ENCODE peak calls at places on chromosome 10, in seven cellular contexts. E, V, Y, J, O, P and L are unnamed samples.

GRCh38 chr10:17805921-17806577 is 3.1 kb upstream of the MRC1 start:
- DNase-seq in E (no peak), P (no peak), Y (peak), V (no peak), O (no peak), J (no peak), L (no peak)

GRCh38 chr10:93437946-93438795 is 44.0 kb downstream of the MYOF start:
- DNase-seq in J (no peak), E (no peak), P (no peak), Y (no peak), V (peak), O (no peak), L (no peak)

GRCh38 chr10:69451784-69452251 is 553 bp downstream of the TSPAN15 start:
- DNase-seq in E (no peak), O (no peak), P (no peak), Y (no peak), J (no peak), V (no peak), L (no peak)

GRCh38 chr10:48923763-48924162 is 15.9 kb downstream of the LRRC18 start:
- DNase-seq in P (no peak), J (no peak), V (no peak), Y (no peak), O (no peak), E (no peak), L (no peak)

GRCh38 chr10:89278034-89278535 is 23.8 kb upstream of the IFIT2 start:
- DNase-seq in J (peak), Y (no peak), O (no peak), E (no peak), P (no peak), V (peak), L (peak)

GRCh38 chr10:102612964-102613275 is 31.4 kb upstream of the TRIM8 start:
- DNase-seq in J (no peak), P (no peak), V (no peak), Y (peak), O (no peak), E (no peak), L (no peak)

GRCh38 chr10:1048349-1048731 is 579 bp downstream of the IDI1 start:
- DNase-seq in J (no peak), E (peak), V (no peak), P (no peak), O (no peak), Y (no peak), L (no peak)

GRCh38 chr10:122143238-122143841 is 127.8 kb upstream of the BTBD16 start:
- DNase-seq in Y (no peak), E (no peak), V (no peak), J (no peak), P (no peak), O (no peak), L (no peak)

GRCh38 chr10:8130973-8131911 is 76.8 kb downstream of the GATA3 start:
- DNase-seq in P (no peak), J (no peak), Y (peak), E (no peak), O (no peak), V (peak), L (no peak)

GRCh38 chr10:125626671-125627070 is 56.3 kb downstream of the TEX36 start:
- DNase-seq in E (no peak), J (no peak), P (no peak), V (no peak), O (no peak), Y (no peak), L (no peak)

GRCh38 chr10:29862926-29863614 is 196.3 kb downstream of the JCAD start:
- DNase-seq in E (no peak), Y (no peak), V (no peak), J (peak), P (no peak), O (no peak), L (no peak)

GRCh38 chr10:129790710-129791446 is 173.2 kb downstream of the EBF3 start:
- DNase-seq in J (no peak), E (peak), V (no peak), O (peak), P (no peak), Y (no peak), L (no peak)

GRCh38 chr10:75355706-75356105 is 45.9 kb downstream of the ZNF503 start:
- DNase-seq in Y (no peak), J (no peak), V (no peak), O (no peak), P (no peak), E (no peak), L (no peak)

GRCh38 chr10:127174866-127175265 is 21.5 kb downstream of the INSYN2A start:
- DNase-seq in J (no peak), E (no peak), O (no peak), P (no peak), Y (no peak), V (no peak), L (no peak)

GRCh38 chr10:87656431-87657072 is 3.1 kb upstream of the PAPSS2 start:
- DNase-seq in P (no peak), O (peak), J (no peak), V (peak), E (no peak), Y (no peak), L (no peak)

GRCh38 chr10:86594535-86594934 is 59.8 kb upstream of the OPN4 start:
- DNase-seq in P (no peak), V (peak), E (no peak), J (peak), Y (no peak), O (no peak), L (no peak)

GRCh38 chr10:44056947-44057811 is 327.7 kb downstream of the CXCL12 start:
- DNase-seq in Y (no peak), P (no peak), V (no peak), E (no peak), O (no peak), J (no peak), L (no peak)

GRCh38 chr10:14476641-14477407 is 146.1 kb upstream of the FRMD4A start:
- DNase-seq in V (peak), P (no peak), Y (no peak), E (no peak), O (no peak), J (peak), L (no peak)

GRCh38 chr10:13158401-13158800 is 3.0 kb upstream of the MCM10 start:
- DNase-seq in O (no peak), Y (peak), P (no peak), V (peak), E (no peak), J (no peak), L (no peak)

GRCh38 chr10:70762441-70763177 is 22.6 kb downstream of the TBATA start:
- DNase-seq in P (no peak), O (no peak), V (no peak), E (no peak), J (no peak), Y (no peak), L (no peak)

GRCh38 chr10:89347706-89348457 is 20.1 kb downstream of the IFIT3 start:
- DNase-seq in Y (no peak), E (no peak), O (no peak), P (no peak), J (no peak), V (peak), L (no peak)

GRCh38 chr10:71333154-71333887 is 14.3 kb downstream of the SLC29A3 start:
- DNase-seq in J (no peak), Y (no peak), P (no peak), O (no peak), V (no peak), E (peak), L (no peak)

GRCh38 chr10:16992611-16993119 is 136.9 kb downstream of the CUBN start:
- DNase-seq in E (no peak), O (no peak), Y (no peak), V (peak), J (no peak), P (no peak), L (no peak)

GRCh38 chr10:88990528-88991160 is at the start of gene FAS:
- DNase-seq in V (peak), E (peak), O (no peak), J (no peak), Y (peak), P (peak), L (peak)

GRCh38 chr10:97490592-97490991 is 7.6 kb downstream of the MMS19 start:
- DNase-seq in P (no peak), V (no peak), O (no peak), Y (no peak), E (peak), J (no peak), L (no peak)

GRCh38 chr10:43849551-43849950 is 200.9 kb upstream of the ZNF32 start:
- DNase-seq in J (no peak), P (no peak), E (no peak), Y (no peak), O (no peak), V (no peak), L (no peak)

GRCh38 chr10:11712761-11713160 is 29.4 kb upstream of the ECHDC3 start:
- DNase-seq in J (no peak), P (no peak), E (no peak), Y (no peak), O (no peak), V (peak), L (no peak)

GRCh38 chr10:17029581-17030271 is 99.9 kb downstream of the CUBN start:
- DNase-seq in E (peak), Y (peak), J (no peak), P (peak), O (no peak), V (peak), L (peak)

GRCh38 chr10:46296629-46297275 is 10.0 kb downstream of the ANTXRL start:
- DNase-seq in P (no peak), O (no peak), J (no peak), Y (no peak), E (peak), V (no peak), L (no peak)

GRCh38 chr10:59373071-59373470 is 10.7 kb upstream of the FAM13C start:
- DNase-seq in P (no peak), Y (no peak), O (no peak), V (peak), J (no peak), E (no peak), L (no peak)

GRCh38 chr10:77346031-77346430 is 291.6 kb downstream of the KCNMA1 start:
- DNase-seq in E (no peak), V (no peak), P (no peak), Y (no peak), O (no peak), J (no peak), L (no peak)

GRCh38 chr10:105579112-105579511 is 938.0 kb downstream of the SORCS3 start:
- DNase-seq in O (no peak), J (no peak), P (no peak), Y (no peak), V (no peak), E (no peak), L (no peak)

GRCh38 chr10:100370561-100370975 is 23.5 kb downstream of the SCD start:
- DNase-seq in O (no peak), J (no peak), P (no peak), Y (peak), V (no peak), E (no peak), L (no peak)

GRCh38 chr10:124339951-124340760 is 78.6 kb downstream of the OAT start:
- DNase-seq in P (no peak), E (peak), O (no peak), J (peak), Y (no peak), V (peak), L (no peak)

GRCh38 chr10:19778996-19779395 is 37.2 kb upstream of the PLXDC2 start:
- DNase-seq in O (no peak), V (no peak), J (no peak), E (no peak), Y (no peak), P (no peak), L (no peak)

GRCh38 chr10:115355162-115355760 is 262.1 kb downstream of the ATRNL1 start:
- DNase-seq in Y (peak), J (peak), E (no peak), P (no peak), O (peak), V (peak), L (no peak)

GRCh38 chr10:74134240-74134820 is 16.3 kb downstream of the AP3M1 start:
- DNase-seq in P (no peak), J (no peak), E (no peak), Y (no peak), O (no peak), V (no peak), L (no peak)

GRCh38 chr10:3465406-3465891 is 292.9 kb upstream of the PITRM1 start:
- DNase-seq in E (no peak), P (no peak), Y (no peak), V (peak), J (no peak), O (no peak), L (no peak)

GRCh38 chr10:74058658-74059057 is 60.7 kb downstream of the VCL start:
- DNase-seq in Y (peak), V (peak), P (no peak), E (no peak), O (peak), J (no peak), L (no peak)